ENCODE peak calls at places on chromosome 14, in eight cellular contexts. G, D, U, C, Q, K, L and F are unnamed samples.

GRCh38 chr14:93778856-93779629 is 9.2 kb downstream of the PRIMA1 start:
- DNase-seq in U (no peak), K (no peak), L (no peak), Q (no peak), G (no peak), D (no peak), C (no peak), F (no peak)

GRCh38 chr14:56998728-56999127 is 188.4 kb upstream of the OTX2 start:
- DNase-seq in K (no peak), Q (no peak), L (no peak), D (no peak), G (no peak), C (no peak), U (no peak), F (no peak)

GRCh38 chr14:59186316-59186715 is 2.2 kb upstream of the DAAM1 start:
- DNase-seq in U (peak; percentile 54), D (no peak), L (no peak), K (no peak), Q (no peak), C (no peak), G (peak; percentile 22), F (no peak)

GRCh38 chr14:24274101-24274543 is 2.7 kb upstream of the RABGGTA start:
- DNase-seq in G (no peak), C (no peak), D (no peak), K (no peak), U (no peak), Q (no peak), L (peak; percentile 41), F (no peak)

GRCh38 chr14:47269788-47270492 is 405.5 kb downstream of the MDGA2 start:
- DNase-seq in C (no peak), D (no peak), U (no peak), L (no peak), K (no peak), G (no peak), Q (no peak), F (no peak)

GRCh38 chr14:51855234-51855633 is 5.2 kb upstream of the GNG2 start:
- DNase-seq in C (no peak), Q (no peak), G (peak; percentile 66), L (no peak), K (no peak), D (no peak), U (no peak), F (no peak)

GRCh38 chr14:67464856-67465255 is 23.7 kb downstream of the TMEM229B start:
- DNase-seq in L (no peak), G (no peak), C (no peak), Q (no peak), U (no peak), D (no peak), K (no peak), F (no peak)

GRCh38 chr14:75267141-75267601 is 11.5 kb upstream of the FOS start:
- DNase-seq in C (no peak), D (no peak), G (no peak), L (no peak), Q (no peak), U (no peak), K (no peak), F (no peak)

GRCh38 chr14:96187216-96188050 is 17.2 kb upstream of the BDKRB2 start:
- DNase-seq in Q (no peak), L (no peak), K (no peak), G (no peak), C (no peak), D (no peak), U (no peak), F (no peak)

GRCh38 chr14:95683793-95684192 is 2.4 kb upstream of the TCL1B start:
- DNase-seq in U (no peak), C (no peak), K (no peak), Q (no peak), D (no peak), L (no peak), G (no peak), F (no peak)

GRCh38 chr14:39763402-39763890 is 331.2 kb upstream of the FBXO33 start:
- DNase-seq in Q (no peak), K (no peak), G (no peak), D (no peak), U (no peak), L (no peak), C (no peak), F (no peak)

GRCh38 chr14:80024417-80024816 is 186.9 kb downstream of the DIO2 start:
- DNase-seq in Q (no peak), C (no peak), U (no peak), L (no peak), G (no peak), D (no peak), K (no peak), F (no peak)

GRCh38 chr14:90903101-90903500 is 86.9 kb upstream of the TTC7B start:
- DNase-seq in D (no peak), C (peak; percentile 60), Q (peak; percentile 50), U (peak; percentile 81), L (peak; percentile 18), K (no peak), G (peak; percentile 74), F (no peak)

GRCh38 chr14:89091781-89092180 is 267.3 kb downstream of the TTC8 start:
- DNase-seq in U (no peak), D (no peak), C (no peak), G (no peak), K (no peak), Q (no peak), L (no peak), F (no peak)

GRCh38 chr14:87443039-87443438 is 549.9 kb downstream of the GALC start:
- DNase-seq in Q (no peak), U (no peak), C (no peak), D (no peak), K (no peak), L (no peak), G (no peak), F (no peak)